ENCODE peak calls at places on chromosome 7, in ten cellular contexts. B, E, J, U, G, R, C, I, S and M are unnamed samples.

GRCh38 chr7:54811925-54812264 is 52.9 kb upstream of the SEC61G start:
- DNase-seq in B (no peak), E (no peak), J (no peak), U (no peak), G (no peak), R (no peak), C (no peak), I (peak; percentile 98), S (no peak), M (no peak)

GRCh38 chr7:128869944-128870285 is 7.3 kb downstream of the ATP6V1F start:
- DNase-seq in B (no peak), E (no peak), J (no peak), U (no peak), G (no peak), R (no peak), C (no peak), I (no peak), S (no peak), M (no peak)

GRCh38 chr7:11667810-11668185 is 164.2 kb downstream of the THSD7A start:
- DNase-seq in B (no peak), E (no peak), J (no peak), U (no peak), G (no peak), R (no peak), C (no peak), I (no peak), S (no peak), M (no peak)

GRCh38 chr7:148253629-148254028 is 336.9 kb upstream of the C7orf33 start:
- DNase-seq in B (no peak), E (no peak), J (no peak), U (no peak), G (no peak), R (no peak), C (peak; percentile 53), I (no peak), S (no peak), M (no peak)

GRCh38 chr7:87497482-87497881 is 22.0 kb upstream of the ABCB4 start:
- DNase-seq in B (no peak), E (no peak), J (no peak), U (no peak), G (no peak), R (no peak), C (no peak), I (no peak), S (no peak), M (no peak)

GRCh38 chr7:141668853-141669252 is 33.1 kb downstream of the DENND11 start:
- DNase-seq in B (no peak), E (no peak), J (no peak), U (no peak), G (no peak), R (no peak), C (no peak), I (no peak), S (no peak), M (no peak)

GRCh38 chr7:24172859-24173258 is 111.1 kb upstream of the NPY start:
- DNase-seq in B (no peak), E (no peak), J (no peak), U (no peak), G (no peak), R (no peak), C (no peak), I (no peak), S (no peak), M (no peak)

GRCh38 chr7:48875300-48875916 is 48.9 kb upstream of the CDC14C start:
- DNase-seq in B (peak; percentile 24), E (peak; percentile 61), J (peak; percentile 6), U (no peak), G (no peak), R (peak; percentile 51), C (peak; percentile 45), I (peak; percentile 62), S (peak; percentile 76), M (no peak)

GRCh38 chr7:36188266-36188665 is 35.2 kb downstream of the EEPD1 start:
- DNase-seq in B (no peak), E (no peak), J (no peak), U (no peak), G (no peak), R (no peak), C (no peak), I (no peak), S (no peak), M (peak; percentile 77)

GRCh38 chr7:1357601-1358271 is 101.5 kb downstream of the MICALL2 start:
- DNase-seq in B (no peak), E (no peak), J (no peak), U (no peak), G (peak; percentile 54), R (no peak), C (no peak), I (no peak), S (no peak), M (peak; percentile 40)

GRCh38 chr7:505171-505570 is 14.5 kb downstream of the PDGFA start:
- DNase-seq in B (no peak), E (peak; percentile 8), J (no peak), U (no peak), G (peak; percentile 46), R (no peak), C (no peak), I (no peak), S (no peak), M (peak; percentile 16)

GRCh38 chr7:70298780-70299446 is 700.6 kb downstream of the AUTS2 start:
- DNase-seq in B (no peak), E (no peak), J (no peak), U (no peak), G (no peak), R (no peak), C (no peak), I (no peak), S (no peak), M (no peak)

GRCh38 chr7:99562832-99563231 is 4.4 kb downstream of the ZNF655 start:
- DNase-seq in B (no peak), E (no peak), J (peak; percentile 98), U (peak; percentile 98), G (no peak), R (no peak), C (no peak), I (peak; percentile 99), S (no peak), M (peak; percentile 65)

GRCh38 chr7:98470131-98470985 is 69.5 kb upstream of the BAIAP2L1 start:
- DNase-seq in B (peak; percentile 86), E (peak; percentile 98), J (no peak), U (no peak), G (no peak), R (peak; percentile 73), C (peak; percentile 15), I (no peak), S (peak; percentile 60), M (no peak)

GRCh38 chr7:121313793-121314676 is 14.8 kb upstream of the WNT16 start:
- DNase-seq in B (no peak), E (no peak), J (no peak), U (no peak), G (no peak), R (no peak), C (peak; percentile 65), I (peak; percentile 76), S (no peak), M (no peak)

GRCh38 chr7:26584964-26585650 is 279.3 kb downstream of the SKAP2 start:
- DNase-seq in B (no peak), E (no peak), J (no peak), U (no peak), G (no peak), R (no peak), C (no peak), I (no peak), S (no peak), M (no peak)
- TF ChIP-seq CTCF in B (no peak), E (no peak), J (no peak), U (no peak), G (no peak), R (no peak), C (no peak), I (no peak), S (no peak), M (no peak)

DNA sequence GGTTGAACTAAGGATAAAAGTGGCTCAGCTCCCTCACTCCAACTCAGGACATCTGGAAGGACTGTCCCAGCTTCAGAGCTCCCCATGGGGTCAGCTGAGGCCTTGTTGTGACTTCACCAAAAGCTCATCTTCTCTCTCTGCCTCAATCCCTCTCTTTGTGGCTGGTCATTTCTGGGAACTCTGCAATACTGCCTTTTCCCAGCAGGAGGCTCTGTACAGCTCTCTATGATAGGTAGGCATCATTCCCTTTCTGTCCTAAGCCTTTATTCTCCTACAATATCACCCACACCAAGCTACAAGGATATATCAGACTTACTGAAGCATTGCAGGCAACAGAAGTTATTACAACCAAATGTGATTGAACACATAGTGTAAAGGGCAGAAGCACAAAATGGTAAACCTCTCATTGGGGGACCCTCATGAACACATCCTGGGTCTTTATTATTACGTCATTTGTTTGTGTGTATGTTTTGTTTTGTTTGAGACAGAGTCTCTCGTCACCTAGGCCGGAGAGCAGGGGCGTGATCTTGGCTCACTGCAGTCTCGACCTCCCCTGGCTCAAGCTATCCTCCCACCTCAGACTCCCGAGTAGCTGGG is 36.7 kb upstream of the PRPS1L1 start:
- DNase-seq in B (peak; percentile 34), E (peak; percentile 71), J (peak; percentile 2), U (no peak), G (no peak), R (no peak), C (peak; percentile 26), I (peak; percentile 34), S (no peak), M (no peak)
- TF ChIP-seq CTCF in B (peak; percentile 43), E (peak; percentile 41), J (peak; percentile 72), U (peak; percentile 42), G (peak; percentile 68), R (peak; percentile 38), C (peak; percentile 64), I (peak; percentile 66), S (peak; percentile 29), M (peak; percentile 90)

GRCh38 chr7:108818742-108819141 is 249.1 kb downstream of the DNAJB9 start:
- DNase-seq in B (no peak), E (no peak), J (no peak), U (no peak), G (no peak), R (no peak), C (no peak), I (no peak), S (no peak), M (no peak)

GRCh38 chr7:108813247-108814014 is 243.8 kb downstream of the DNAJB9 start:
- DNase-seq in B (no peak), E (no peak), J (no peak), U (no peak), G (no peak), R (no peak), C (no peak), I (no peak), S (no peak), M (no peak)

DNA sequence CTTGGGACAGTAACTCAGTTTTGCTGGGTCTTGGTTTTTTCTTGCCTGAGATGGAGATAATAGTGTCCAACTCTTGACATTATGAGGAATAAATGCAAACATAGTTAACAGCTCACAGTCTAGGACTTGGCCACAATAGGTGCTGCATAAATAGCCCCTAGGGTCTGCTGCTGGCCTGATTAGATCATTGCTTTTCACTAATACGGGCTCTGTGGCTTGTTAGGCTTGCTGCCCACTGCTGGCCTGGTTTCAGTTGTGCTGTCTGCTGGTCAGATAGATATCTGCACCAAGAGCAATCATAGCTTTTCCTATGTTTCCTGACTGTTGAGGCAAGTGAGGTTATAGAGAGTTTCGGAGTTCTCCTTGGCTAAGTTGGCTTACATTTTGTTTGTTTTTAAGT is 246.1 kb downstream of the DNAJB9 start:
- DNase-seq in B (no peak), E (no peak), J (no peak), U (no peak), G (no peak), R (no peak), C (no peak), I (no peak), S (no peak), M (no peak)
- TF ChIP-seq CTCF in B (no peak), E (no peak), J (no peak), U (no peak), G (no peak), R (no peak), C (no peak), I (no peak), S (no peak), M (no peak)

GRCh38 chr7:50774299-50774698 is 8.4 kb downstream of the GRB10 start:
- DNase-seq in B (no peak), E (no peak), J (no peak), U (no peak), G (no peak), R (no peak), C (no peak), I (no peak), S (no peak), M (no peak)
- TF ChIP-seq CTCF in B (no peak), E (no peak), J (no peak), U (no peak), G (no peak), R (no peak), C (no peak), I (peak; percentile 42), S (no peak), M (no peak)